ENCODE peak calls at places on chromosomes 5 and 9, in seven cellular contexts. Q, F, C, P, I, U and J are unnamed samples.

GRCh38 chr9:111150241-111150640 is 112.0 kb upstream of the LPAR1 start:
- DNase-seq in F (no peak), P (no peak), C (no peak), I (no peak), Q (no peak), U (no peak), J (no peak)

GRCh38 chr5:159409801-159410200 is 79.5 kb upstream of the IL12B start:
- DNase-seq in F (no peak), P (no peak), Q (no peak), C (no peak), I (no peak), U (no peak), J (no peak)

GRCh38 chr5:133746834-133747233 is 134.5 kb upstream of the FSTL4 start:
- DNase-seq in U (no peak), C (no peak), Q (no peak), P (no peak), F (no peak), I (no peak), J (no peak)

GRCh38 chr9:95641591-95641990 is 124.8 kb upstream of the PTCH1 start:
- DNase-seq in F (no peak), Q (no peak), U (no peak), C (no peak), P (no peak), I (no peak), J (no peak)

GRCh38 chr9:91948061-91948422 is 2.0 kb downstream of the ROR2 start:
- DNase-seq in I (no peak), F (no peak), U (no peak), C (no peak), P (no peak), Q (no peak), J (no peak)

GRCh38 chr9:136532799-136533774 is 12.8 kb downstream of the NOTCH1 start:
- DNase-seq in P (no peak), U (no peak), F (no peak), I (peak; percentile 41), Q (peak; percentile 75), C (peak; percentile 47), J (peak; percentile 40)

GRCh38 chr5:140207250-140207954 is 32.4 kb downstream of the CYSTM1 start:
- DNase-seq in P (no peak), U (no peak), F (no peak), C (no peak), Q (peak; percentile 25), I (no peak), J (no peak)

GRCh38 chr9:28365736-28366135 is 792.5 kb upstream of the C9orf72 start:
- DNase-seq in U (no peak), C (no peak), P (no peak), F (no peak), Q (no peak), I (no peak), J (no peak)

GRCh38 chr9:125748511-125749099 is 1.4 kb downstream of the PBX3 start:
- DNase-seq in P (no peak), U (no peak), F (peak; percentile 26), I (no peak), Q (no peak), C (no peak), J (no peak)